ENCODE peak calls at places on chromosomes 2 and 18, in seven cellular contexts. B, Z, W, J, S, X and I are unnamed samples.

GRCh38 chr2:127579231-127579630 is 43.7 kb downstream of the MYO7B start:
- DNase-seq in B (no peak), Z (peak), W (no peak), J (no peak), S (no peak), X (peak), I (no peak)

GRCh38 chr2:95374029-95374428 is 28.5 kb upstream of the FAHD2A start:
- DNase-seq in B (no peak), Z (peak), W (no peak), J (no peak), S (no peak), X (peak), I (no peak)

GRCh38 chr18:73848656-73849055 is 299.0 kb downstream of the FBXO15 start:
- DNase-seq in B (no peak), Z (no peak), W (no peak), J (peak), S (peak), X (no peak), I (no peak)

GRCh38 chr2:229815858-229816257 is 101.5 kb upstream of the DNER start:
- DNase-seq in B (peak), Z (no peak), W (no peak), J (peak), S (peak), X (no peak), I (no peak)

GRCh38 chr2:229909090-229909489 is 12.7 kb downstream of the TRIP12 start:
- DNase-seq in B (no peak), Z (no peak), W (no peak), J (peak), S (peak), X (no peak), I (no peak)

GRCh38 chr2:181198188-181198864 is 217.9 kb downstream of the UBE2E3 start:
- DNase-seq in B (no peak), Z (no peak), W (no peak), J (no peak), S (no peak), X (no peak), I (no peak)

GRCh38 chr18:70046796-70047195 is 99.1 kb upstream of the CD226 start:
- DNase-seq in B (no peak), Z (no peak), W (no peak), J (no peak), S (no peak), X (no peak), I (no peak)

GRCh38 chr2:190982263-190983034 is 31.5 kb downstream of the STAT1 start:
- DNase-seq in B (no peak), Z (no peak), W (no peak), J (no peak), S (no peak), X (no peak), I (no peak)

GRCh38 chr2:3223080-3223923 is 154.3 kb downstream of the EIPR1 start:
- DNase-seq in B (no peak), Z (no peak), W (no peak), J (peak), S (peak), X (no peak), I (peak)

GRCh38 chr2:38522754-38523349 is 79.9 kb downstream of the HNRNPLL start:
- DNase-seq in B (no peak), Z (peak), W (no peak), J (no peak), S (peak), X (no peak), I (no peak)

GRCh38 chr2:51628953-51629352 is 597.0 kb upstream of the NRXN1 start:
- DNase-seq in B (no peak), Z (no peak), W (no peak), J (peak), S (peak), X (no peak), I (no peak)

GRCh38 chr2:178521304-178522150 is 41.3 kb downstream of the PLEKHA3 start:
- DNase-seq in B (no peak), Z (no peak), W (no peak), J (no peak), S (no peak), X (no peak), I (no peak)

GRCh38 chr2:224736227-224736626 is 20.1 kb upstream of the CCDC195 start:
- DNase-seq in B (no peak), Z (no peak), W (no peak), J (no peak), S (no peak), X (no peak), I (no peak)

GRCh38 chr18:61609131-61609530 is 275.9 kb downstream of the CDH20 start:
- DNase-seq in B (no peak), Z (no peak), W (no peak), J (no peak), S (peak), X (no peak), I (no peak)

GRCh38 chr2:102116675-102117471 is 25.7 kb upstream of the IL1R1 start:
- DNase-seq in B (no peak), Z (no peak), W (no peak), J (peak), S (peak), X (no peak), I (no peak)

GRCh38 chr2:60409207-60409871 is 144.1 kb downstream of the BCL11A start:
- DNase-seq in B (no peak), Z (no peak), W (no peak), J (no peak), S (no peak), X (no peak), I (no peak)

GRCh38 chr2:69237070-69237670 is 149.9 kb downstream of the GFPT1 start:
- DNase-seq in B (no peak), Z (no peak), W (no peak), J (no peak), S (no peak), X (no peak), I (no peak)

GRCh38 chr2:209600257-209601180 is 171.1 kb upstream of the UNC80 start:
- DNase-seq in B (no peak), Z (no peak), W (no peak), J (no peak), S (no peak), X (no peak), I (no peak)

GRCh38 chr2:124180635-124181034 is 155.5 kb downstream of the CNTNAP5 start:
- DNase-seq in B (no peak), Z (no peak), W (no peak), J (peak), S (no peak), X (no peak), I (no peak)

GRCh38 chr2:6073260-6074141 is 381.3 kb downstream of the SOX11 start:
- DNase-seq in B (no peak), Z (no peak), W (no peak), J (no peak), S (peak), X (peak), I (peak)

GRCh38 chr2:238654479-238654878 is 193.4 kb upstream of the TWIST2 start:
- DNase-seq in B (no peak), Z (no peak), W (peak), J (no peak), S (no peak), X (peak), I (no peak)
- H3K4me3 ChIP-seq in B (no peak), Z (no peak), W (no peak), J (no peak), S (no peak), X (no peak), I (no peak)

GRCh38 chr2:231671617-231672350 is 36.5 kb upstream of the PTMA start:
- DNase-seq in B (no peak), Z (no peak), W (no peak), J (no peak), S (no peak), X (no peak), I (peak)
- H3K4me3 ChIP-seq in B (no peak), Z (no peak), W (no peak), J (no peak), S (no peak), X (no peak), I (peak)

GRCh38 chr2:26674002-26674751 is 18.3 kb upstream of the KCNK3 start:
- DNase-seq in B (no peak), Z (peak), W (no peak), J (no peak), S (no peak), X (no peak), I (no peak)
- H3K4me3 ChIP-seq in B (no peak), Z (no peak), W (no peak), J (no peak), S (no peak), X (no peak), I (no peak)

GRCh38 chr18:77251730-77252050 is 2.0 kb downstream of the GALR1 start:
- DNase-seq in B (no peak), Z (no peak), W (no peak), J (no peak), S (no peak), X (no peak), I (no peak)
- H3K4me3 ChIP-seq in B (no peak), Z (no peak), W (peak), J (no peak), S (no peak), X (peak), I (no peak)

GRCh38 chr2:27378096-27378808 is 2.3 kb downstream of the ZNF513 start:
- DNase-seq in B (peak), Z (no peak), W (no peak), J (no peak), S (peak), X (peak), I (no peak)

GRCh38 chr2:27379840-27380625 is 501 bp downstream of the ZNF513 start:
- DNase-seq in B (no peak), Z (peak), W (peak), J (peak), S (peak), X (no peak), I (peak)

GRCh38 chr2:27379383-27379839 is 1.1 kb downstream of the ZNF513 start:
- DNase-seq in B (no peak), Z (no peak), W (no peak), J (no peak), S (no peak), X (no peak), I (no peak)

GRCh38 chr2:27377618-27378095 is 2.9 kb downstream of the ZNF513 start:
- DNase-seq in B (no peak), Z (no peak), W (no peak), J (no peak), S (no peak), X (no peak), I (no peak)

GRCh38 chr2:27378809-27379290 is 1.7 kb downstream of the ZNF513 start:
- DNase-seq in B (no peak), Z (no peak), W (no peak), J (no peak), S (no peak), X (no peak), I (no peak)
- H3K4me3 ChIP-seq in B (peak), Z (no peak), W (no peak), J (no peak), S (no peak), X (no peak), I (peak)

GRCh38 chr2:161870531-161870930 is 203.5 kb downstream of the DPP4 start:
- DNase-seq in B (no peak), Z (no peak), W (no peak), J (no peak), S (no peak), X (no peak), I (no peak)
- H3K4me3 ChIP-seq in B (no peak), Z (no peak), W (no peak), J (no peak), S (no peak), X (no peak), I (no peak)

GRCh38 chr2:148999451-148999891 is 39.0 kb upstream of the LYPD6B start:
- DNase-seq in B (no peak), Z (no peak), W (no peak), J (no peak), S (no peak), X (no peak), I (no peak)
- H3K4me3 ChIP-seq in B (no peak), Z (no peak), W (no peak), J (no peak), S (no peak), X (no peak), I (no peak)

GRCh38 chr2:36545871-36546416 is 52.0 kb downstream of the FEZ2 start:
- DNase-seq in B (no peak), Z (no peak), W (no peak), J (no peak), S (no peak), X (no peak), I (no peak)
- H3K4me3 ChIP-seq in B (no peak), Z (no peak), W (no peak), J (no peak), S (no peak), X (no peak), I (no peak)

GRCh38 chr2:8137801-8138200 is 544.1 kb upstream of the ID2 start:
- DNase-seq in B (no peak), Z (no peak), W (no peak), J (no peak), S (no peak), X (no peak), I (no peak)
- H3K4me3 ChIP-seq in B (no peak), Z (no peak), W (no peak), J (no peak), S (no peak), X (no peak), I (no peak)

DNA sequence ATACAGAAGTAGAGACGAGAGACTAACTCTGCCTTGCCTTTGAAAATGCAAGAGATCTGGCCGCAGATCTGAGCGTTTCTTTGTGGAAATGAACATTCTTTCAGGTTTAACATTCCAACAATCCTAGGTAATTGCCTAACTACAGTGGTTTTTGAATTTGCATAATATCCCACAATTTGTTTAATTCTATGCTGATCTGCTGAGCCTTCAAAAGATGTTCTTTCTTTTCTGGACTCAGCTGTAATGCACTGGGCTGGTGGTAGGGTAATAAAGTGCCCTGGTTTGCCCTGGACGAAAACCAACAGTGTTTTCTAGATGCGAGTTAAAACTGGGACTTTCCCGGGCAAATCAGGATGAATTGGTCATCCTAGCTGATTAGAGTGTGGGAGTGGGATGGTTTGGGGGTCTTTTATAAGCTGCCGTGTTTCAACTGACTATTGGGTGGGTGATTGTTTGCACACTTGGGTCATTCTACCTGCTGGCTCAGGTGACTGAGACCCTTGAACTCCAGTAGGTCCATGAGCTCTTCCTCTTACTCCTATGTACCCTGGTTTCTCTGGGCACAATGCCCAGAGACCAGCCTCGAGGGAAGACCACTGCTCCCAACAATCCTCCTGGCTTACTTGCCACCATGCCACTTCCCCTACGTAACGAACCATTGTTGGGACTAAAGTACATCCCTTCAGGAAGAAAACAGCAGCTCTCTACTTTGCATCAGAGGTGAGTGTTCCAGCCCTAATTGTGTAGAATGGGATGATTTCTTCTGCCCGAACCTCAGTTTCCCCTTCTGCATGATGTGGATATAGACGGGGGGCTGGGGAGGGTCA is 3.4 kb upstream of the PAX8 start:
- DNase-seq in B (no peak), Z (no peak), W (no peak), J (no peak), S (peak), X (no peak), I (no peak)
- H3K4me3 ChIP-seq in B (no peak), Z (no peak), W (no peak), J (no peak), S (no peak), X (no peak), I (no peak)